ENCODE peak calls at places on chromosome 1, in seven cellular contexts. W is CD8-positive, alpha-beta T cell; X is coronary artery; A is astrocyte; B is mammary epithelial cell; V is fibroblast of lung; N is neural progenitor cell. J is an unnamed sample.

GRCh38 chr1:200909757-200910239 is 15.1 kb downstream of the INAVA start:
- DNase-seq in W (no peak), B (no peak), N (no peak), A (no peak), X (no peak), V (no peak), J (no peak)

GRCh38 chr1:27137022-27137542 is 17.8 kb downstream of the SLC9A1 start:
- DNase-seq in X (no peak), V (no peak), N (no peak), B (no peak), W (peak), A (no peak), J (no peak)

GRCh38 chr1:186722711-186723309 is 42.6 kb upstream of the PTGS2 start:
- DNase-seq in W (no peak), N (peak), V (peak), X (no peak), B (peak), A (no peak), J (peak)

GRCh38 chr1:101781437-101781836 is 215.3 kb downstream of the OLFM3 start:
- DNase-seq in W (no peak), V (peak), X (no peak), B (peak), A (peak), N (peak), J (peak)

GRCh38 chr1:180927348-180927747 is 14.7 kb downstream of the KIAA1614 start:
- DNase-seq in X (no peak), V (no peak), A (no peak), B (no peak), W (no peak), N (no peak), J (no peak)

GRCh38 chr1:43546388-43547100 is 15.9 kb downstream of the PTPRF start:
- DNase-seq in N (no peak), A (no peak), B (no peak), V (no peak), X (no peak), W (no peak), J (no peak)

GRCh38 chr1:68112835-68113243 is 62.4 kb upstream of the DIRAS3 start:
- DNase-seq in V (peak), B (peak), N (no peak), X (no peak), W (no peak), A (peak), J (no peak)

GRCh38 chr1:9009438-9010366 is 16.5 kb downstream of the SLC2A7 start:
- DNase-seq in V (peak), B (no peak), W (no peak), X (no peak), N (peak), A (no peak), J (peak)

GRCh38 chr1:63442141-63442475 is 74.7 kb downstream of the ALG6 start:
- DNase-seq in W (no peak), X (no peak), A (peak), N (no peak), V (no peak), B (no peak), J (peak)

GRCh38 chr1:159144571-159144970 is 26.8 kb upstream of the CADM3 start:
- DNase-seq in X (no peak), W (no peak), V (no peak), B (peak), N (no peak), A (no peak), J (no peak)

GRCh38 chr1:193543259-193543658 is 356.8 kb upstream of the B3GALT2 start:
- DNase-seq in V (peak), A (peak), W (no peak), X (no peak), N (peak), B (no peak), J (no peak)

GRCh38 chr1:116095027-116095426 is 16.2 kb upstream of the MAB21L3 start:
- DNase-seq in W (no peak), N (no peak), B (no peak), A (no peak), X (no peak), V (no peak), J (no peak)

GRCh38 chr1:89659322-89660061 is 26.6 kb downstream of the LRRC8C start:
- DNase-seq in V (peak), B (no peak), X (no peak), A (no peak), N (no peak), W (no peak), J (no peak)

GRCh38 chr1:17732475-17732874 is 22.7 kb upstream of the ACTL8 start:
- DNase-seq in N (no peak), V (peak), W (no peak), X (no peak), A (peak), B (peak), J (no peak)

GRCh38 chr1:225999912-226000337 is 782 bp upstream of the SDE2 start:
- DNase-seq in V (no peak), X (no peak), W (no peak), N (no peak), A (peak), B (no peak), J (peak)

GRCh38 chr1:234730542-234731370 is 120.8 kb upstream of the IRF2BP2 start:
- DNase-seq in V (no peak), B (no peak), W (peak), X (no peak), N (no peak), A (no peak), J (no peak)

GRCh38 chr1:40919475-40920011 is 57.4 kb upstream of the CITED4 start:
- DNase-seq in W (no peak), N (no peak), A (no peak), X (no peak), V (no peak), B (peak), J (no peak)

GRCh38 chr1:180157576-180158057 is 2.9 kb downstream of the QSOX1 start:
- DNase-seq in V (no peak), B (no peak), W (no peak), X (no peak), A (no peak), N (no peak), J (no peak)

GRCh38 chr1:91944087-91944486 is 5.1 kb upstream of the BRDT start:
- DNase-seq in X (no peak), B (no peak), A (no peak), N (no peak), V (no peak), W (no peak), J (no peak)

GRCh38 chr1:203491664-203492485 is 2.1 kb upstream of the OPTC start:
- DNase-seq in W (no peak), V (no peak), X (peak), N (peak), B (no peak), A (no peak), J (no peak)

GRCh38 chr1:177256153-177256814 is 85.5 kb downstream of the BRINP2 start:
- DNase-seq in N (peak), A (peak), V (peak), X (no peak), W (no peak), B (peak), J (peak)

GRCh38 chr1:245825128-245825901 is 670.5 kb downstream of the KIF26B start:
- DNase-seq in A (no peak), B (no peak), V (peak), N (no peak), W (no peak), X (no peak), J (peak)

GRCh38 chr1:19476440-19477190 is 8.7 kb downstream of the CAPZB start:
- DNase-seq in W (peak), V (peak), N (no peak), A (peak), B (no peak), X (no peak), J (no peak)

GRCh38 chr1:53934170-53934765 is 11.2 kb downstream of the IFT25 start:
- DNase-seq in X (no peak), V (no peak), A (no peak), N (no peak), B (no peak), W (no peak), J (no peak)

GRCh38 chr1:46248122-46248920 is 758 bp downstream of the RAD54L start:
- DNase-seq in N (peak), X (no peak), V (peak), A (no peak), W (no peak), B (peak), J (peak)
- TF ChIP-seq CTCF in N (peak), X (no peak), V (no peak), A (no peak), W (no peak), B (no peak), J (peak)

GRCh38 chr1:2247760-2248126 is 19.6 kb downstream of the SKI start:
- DNase-seq in V (no peak), B (no peak), N (no peak), X (no peak), A (no peak), W (no peak), J (no peak)

GRCh38 chr1:2248854-2249558 is 20.9 kb downstream of the SKI start:
- DNase-seq in X (no peak), A (no peak), B (no peak), N (no peak), V (no peak), W (no peak), J (no peak)

GRCh38 chr1:2249559-2249906 is 21.4 kb downstream of the SKI start:
- DNase-seq in A (no peak), B (no peak), N (no peak), V (no peak), X (no peak), W (no peak), J (no peak)

GRCh38 chr1:2250721-2251281 is 22.7 kb downstream of the SKI start:
- DNase-seq in A (no peak), N (no peak), W (no peak), B (no peak), V (no peak), X (no peak), J (no peak)

DNA sequence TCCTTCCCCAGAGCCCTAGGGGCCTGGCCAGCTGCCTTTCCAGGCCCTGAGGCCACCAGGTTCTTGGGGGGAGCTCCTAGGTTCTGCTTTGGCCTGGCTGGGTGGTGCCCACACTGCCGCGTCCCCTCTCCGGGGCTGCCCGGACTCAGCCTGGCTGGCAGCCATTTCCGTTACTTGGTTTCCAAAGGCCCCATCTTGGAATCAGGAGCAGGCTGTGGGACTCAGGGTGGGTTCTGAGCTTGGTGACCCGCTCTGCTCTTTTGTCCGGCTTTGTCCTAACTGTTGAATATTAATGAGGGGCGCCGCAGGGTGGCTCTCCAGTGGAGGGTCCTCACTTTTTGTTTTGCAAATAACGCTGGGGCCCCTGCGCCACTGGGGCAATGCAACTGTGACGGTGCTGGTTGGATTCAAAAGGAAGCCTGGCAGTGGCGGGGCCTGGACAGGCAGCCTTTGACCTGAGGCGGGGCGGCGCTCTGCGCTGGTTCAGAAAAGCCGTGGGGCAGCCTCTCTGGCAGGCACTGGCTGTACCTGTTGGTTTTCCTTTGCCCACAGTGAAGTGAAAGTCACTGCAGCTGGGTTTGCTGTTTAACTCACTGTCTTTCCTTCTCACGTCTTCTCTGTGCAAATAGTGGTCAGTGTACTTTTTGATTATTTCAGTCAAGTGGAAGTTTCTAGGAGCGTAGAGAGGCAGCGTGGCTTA is 20.2 kb downstream of the SKI start:
- DNase-seq in V (no peak), B (no peak), A (no peak), W (no peak), N (peak), X (no peak), J (no peak)
- H3K27ac ChIP-seq in V (no peak), B (no peak), A (no peak), W (no peak), N (peak), X (no peak), J (peak)

GRCh38 chr1:51792864-51793263 is 85.7 kb downstream of the NRDC start:
- DNase-seq in W (no peak), A (peak), B (peak), N (no peak), X (no peak), V (peak), J (no peak)
- TF ChIP-seq CTCF in W (no peak), A (no peak), B (no peak), N (no peak), X (no peak), V (no peak), J (no peak)

DNA sequence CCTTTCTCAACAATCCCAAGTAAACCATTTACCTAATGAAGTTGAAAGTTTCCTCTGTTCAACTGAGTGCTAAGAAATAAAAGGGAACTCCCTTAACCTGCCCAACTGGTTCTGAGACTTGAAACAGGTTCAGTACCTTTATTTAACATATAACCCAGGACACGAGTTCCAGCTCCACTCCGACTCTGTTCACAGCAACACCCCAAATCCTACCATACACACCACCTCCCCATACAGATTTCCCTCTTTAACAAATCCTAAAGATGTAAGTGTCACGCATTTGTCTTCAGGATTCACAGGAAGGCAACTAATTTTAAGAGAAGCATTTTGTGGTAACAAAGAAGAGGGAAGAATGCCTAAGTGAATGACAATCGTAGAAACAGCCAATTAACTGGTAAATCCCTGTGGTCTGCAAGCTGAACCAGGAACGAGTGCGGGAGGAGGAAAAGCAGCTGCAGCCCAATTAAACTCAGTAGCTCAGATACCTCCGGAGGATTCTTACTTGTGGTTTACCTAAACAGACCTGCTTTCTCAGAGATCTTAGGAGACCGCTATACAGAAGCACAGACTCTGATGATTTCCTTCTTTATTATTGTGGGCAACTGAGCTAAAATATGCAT is 134.5 kb upstream of the MAGI3 start:
- DNase-seq in A (peak), W (no peak), N (peak), X (no peak), B (no peak), V (peak), J (no peak)
- H3K27ac ChIP-seq in A (no peak), W (no peak), N (peak), X (no peak), B (no peak), V (no peak), J (no peak)

GRCh38 chr1:220690140-220691038 is at the start of gene C1orf115:
- DNase-seq in N (peak), V (peak), W (peak), X (peak), A (peak), B (peak), J (peak)
- TF ChIP-seq CTCF in N (peak), V (peak), W (peak), X (peak), A (peak), B (peak), J (peak)

GRCh38 chr1:67018574-67018973 is 35.4 kb downstream of the SLC35D1 start:
- DNase-seq in X (no peak), V (peak), W (no peak), A (no peak), N (peak), B (no peak), J (no peak)

GRCh38 chr1:67019121-67019520 is 34.8 kb downstream of the SLC35D1 start:
- DNase-seq in B (no peak), X (no peak), V (no peak), A (no peak), W (no peak), N (no peak), J (no peak)

GRCh38 chr1:67020765-67021164 is 33.2 kb downstream of the SLC35D1 start:
- DNase-seq in W (no peak), A (no peak), X (no peak), B (no peak), N (no peak), V (no peak), J (no peak)

GRCh38 chr1:67019600-67020136 is 34.3 kb downstream of the SLC35D1 start:
- DNase-seq in B (peak), A (peak), X (no peak), N (no peak), W (no peak), V (peak), J (peak)

DNA sequence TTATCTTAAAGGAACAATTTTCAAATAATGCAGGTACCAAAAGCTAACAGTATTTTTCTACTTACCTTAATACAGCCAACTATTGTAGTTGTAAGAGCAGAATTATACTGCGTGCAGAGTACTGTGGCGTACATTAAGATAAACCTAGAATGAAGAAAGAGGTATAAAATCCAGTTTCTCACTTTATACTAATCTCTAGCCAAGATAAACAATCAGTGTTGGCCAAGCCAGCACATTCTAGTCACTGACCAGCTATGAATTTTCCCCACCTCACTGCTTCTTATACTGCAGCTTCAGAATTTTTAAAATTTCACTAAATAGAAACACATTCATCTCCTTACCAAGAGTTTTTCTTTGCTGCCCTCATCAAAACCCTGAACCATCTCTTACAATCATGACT is 33.6 kb downstream of the SLC35D1 start:
- DNase-seq in V (peak), N (no peak), A (peak), B (no peak), X (no peak), W (no peak), J (no peak)
- H3K27ac ChIP-seq in V (peak), N (no peak), A (peak), B (no peak), X (peak), W (no peak), J (peak)

DNA sequence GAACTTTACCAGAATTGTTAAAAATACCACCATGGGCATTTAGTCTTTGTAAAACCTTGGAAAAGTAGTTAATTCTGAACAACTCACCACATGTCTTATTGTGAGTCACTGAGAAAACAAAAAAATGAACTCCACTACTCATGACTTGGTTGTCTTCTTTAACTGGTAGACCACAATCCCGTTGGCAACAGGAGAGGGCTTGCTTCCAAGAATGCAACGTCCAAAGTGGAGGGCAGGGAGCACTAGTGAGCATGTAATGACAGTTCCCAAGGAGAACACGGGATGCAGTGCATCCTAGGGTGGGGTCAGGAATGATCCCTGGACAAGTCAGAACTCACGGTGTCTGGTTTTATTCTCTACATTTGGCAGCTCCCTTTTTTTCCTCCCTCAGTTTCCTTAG is 15.2 kb upstream of the HMCN1 start:
- DNase-seq in A (peak), W (no peak), X (no peak), V (peak), B (peak), N (peak), J (peak)
- TF ChIP-seq CTCF in A (peak), W (no peak), X (no peak), V (peak), B (peak), N (peak), J (peak)

GRCh38 chr1:66679140-66679539 is 73.1 kb upstream of the DYNLT5 start:
- DNase-seq in A (no peak), V (no peak), B (no peak), N (no peak), X (no peak), W (no peak), J (no peak)
- H3K27ac ChIP-seq in A (peak), V (no peak), B (no peak), N (no peak), X (peak), W (no peak), J (no peak)

GRCh38 chr1:223445402-223445801 is 52.2 kb downstream of the CCDC185 start:
- DNase-seq in N (no peak), A (no peak), W (no peak), V (no peak), B (no peak), X (no peak), J (no peak)

GRCh38 chr1:223443397-223443796 is 50.2 kb downstream of the CCDC185 start:
- DNase-seq in A (no peak), W (no peak), N (no peak), B (no peak), X (no peak), V (no peak), J (no peak)

GRCh38 chr1:223444411-223444810 is 51.2 kb downstream of the CCDC185 start:
- DNase-seq in N (no peak), X (no peak), A (peak), V (peak), B (no peak), W (no peak), J (no peak)
- TF ChIP-seq CTCF in N (no peak), X (no peak), A (no peak), V (no peak), B (no peak), W (no peak), J (no peak)

GRCh38 chr1:171738921-171739320 is 2.9 kb downstream of the VAMP4 start:
- DNase-seq in X (no peak), A (no peak), W (no peak), V (peak), B (no peak), N (no peak), J (peak)
- H3K27ac ChIP-seq in X (no peak), A (peak), W (no peak), V (peak), B (no peak), N (no peak), J (peak)

J was measured in A673.